ENCODE peak calls at places on chromosomes 6 and 20, in seven cellular contexts. G, U, V, Z, J, C and Q are unnamed samples.
A peak's percentile ranks its signal among the peaks of the same experiment; 100 is the strongest.

GRCh38 chr6:168370310-168370991 is 50.9 kb upstream of the DACT2 start:
- DNase-seq in U (no peak), G (peak; percentile 15), Z (peak; percentile 75), J (peak; percentile 94), V (peak; percentile 54), C (peak; percentile 72), Q (no peak)

GRCh38 chr20:38218566-38218885 is 42.0 kb downstream of the KIAA1755 start:
- DNase-seq in J (no peak), U (no peak), V (no peak), Z (no peak), C (no peak), G (no peak), Q (no peak)

GRCh38 chr20:5150226-5151076 is 23.6 kb downstream of the CDS2 start:
- DNase-seq in J (no peak), Z (no peak), G (no peak), U (peak; percentile 60), V (no peak), C (no peak), Q (no peak)

GRCh38 chr6:35062676-35063574 is 78.2 kb downstream of the TCP11 start:
- DNase-seq in J (no peak), G (no peak), U (no peak), V (no peak), C (no peak), Z (no peak), Q (no peak)

GRCh38 chr6:142246960-142247359 is 54.8 kb upstream of the ADGRG6 start:
- DNase-seq in C (no peak), Z (no peak), V (no peak), G (no peak), J (no peak), U (no peak), Q (no peak)

GRCh38 chr20:38130687-38131587 is 34.1 kb downstream of the TGM2 start:
- DNase-seq in U (no peak), J (no peak), G (no peak), C (no peak), Z (no peak), V (no peak), Q (no peak)

GRCh38 chr6:49551126-49551865 is 828 bp downstream of the C6orf141 start:
- DNase-seq in Z (no peak), V (no peak), J (peak; percentile 75), C (no peak), U (no peak), G (peak; percentile 9), Q (no peak)

GRCh38 chr6:85580878-85581267 is 12.8 kb downstream of the SNX14 start:
- DNase-seq in Z (peak; percentile 19), C (no peak), U (peak; percentile 73), G (peak; percentile 32), J (peak; percentile 73), V (no peak), Q (no peak)

GRCh38 chr6:141309295-141309694 is 823.4 kb upstream of the GJE1 start:
- DNase-seq in G (peak; percentile 18), U (no peak), J (no peak), V (no peak), C (no peak), Z (no peak), Q (no peak)

GRCh38 chr6:113909224-113909856 is 52.2 kb downstream of the MARCKS start:
- DNase-seq in C (peak; percentile 32), J (no peak), Z (peak; percentile 20), V (no peak), U (peak; percentile 65), G (peak; percentile 83), Q (peak; percentile 70)

GRCh38 chr6:45375449-45375848 is 2.3 kb downstream of the SUPT3H start:
- DNase-seq in G (no peak), C (no peak), Z (no peak), V (no peak), J (no peak), U (no peak), Q (no peak)
- TF ChIP-seq CTCF in G (no peak), C (no peak), Z (no peak), V (no peak), J (no peak), U (no peak), Q (no peak)

DNA sequence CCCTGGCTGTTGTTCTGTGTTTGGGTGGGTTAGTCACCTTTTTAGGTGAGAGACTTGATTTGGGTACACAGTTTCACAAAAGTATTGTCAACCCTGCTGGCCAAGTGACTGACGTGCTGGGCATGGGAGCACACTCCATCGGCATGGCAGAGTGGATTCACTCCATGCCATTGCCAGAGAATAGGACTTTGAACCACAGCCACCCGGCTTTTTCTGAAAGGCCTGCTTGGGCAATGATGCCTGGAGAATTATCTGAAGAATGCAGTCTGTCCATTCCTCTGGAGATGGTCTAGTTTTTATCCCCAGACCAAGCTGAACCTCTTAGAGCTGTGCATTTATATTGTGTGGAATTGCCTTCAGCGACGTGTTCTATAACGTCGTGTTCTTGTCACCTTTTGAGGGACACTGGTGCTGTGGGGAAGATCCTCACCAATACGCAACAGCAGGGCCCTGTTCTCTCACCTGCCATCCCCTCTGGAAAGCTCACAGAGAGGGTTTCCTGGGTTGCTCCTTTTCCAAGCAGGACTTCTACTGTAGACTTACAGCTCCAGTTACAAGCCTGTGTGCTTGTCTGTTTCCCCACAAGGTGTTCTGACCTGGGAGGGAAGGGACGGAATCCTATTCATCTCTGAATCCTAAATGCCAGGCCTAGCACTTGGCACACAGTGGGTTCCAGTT is 183.4 kb upstream of the AKAP12 start:
- DNase-seq in J (no peak), Z (no peak), C (no peak), V (no peak), U (no peak), G (no peak), Q (no peak)
- H3K4me3 ChIP-seq in J (no peak overlapping the region), Z (no peak overlapping the region), C (no peak overlapping the region), V (no peak overlapping the region), U (no peak overlapping the region), G (no peak overlapping the region), Q (no peak overlapping the region)

GRCh38 chr6:110341671-110342304 is 16.4 kb downstream of the METTL24 start:
- DNase-seq in U (no peak), Z (no peak), V (no peak), C (peak; percentile 9), G (no peak), J (peak; percentile 89), Q (no peak)
- TF ChIP-seq CTCF in U (peak; percentile 28), Z (peak; percentile 28), V (no peak), C (no peak), G (peak; percentile 52), J (peak; percentile 87), Q (peak; percentile 48)

GRCh38 chr6:170273681-170274080 is 17.2 kb downstream of the DLL1 start:
- DNase-seq in Z (no peak), J (no peak), V (no peak), U (no peak), G (no peak), C (no peak), Q (no peak)

GRCh38 chr6:170273191-170273590 is 17.7 kb downstream of the DLL1 start:
- DNase-seq in C (no peak), G (no peak), U (no peak), V (no peak), Z (no peak), J (no peak), Q (no peak)

GRCh38 chr6:170270984-170271593 is 19.8 kb downstream of the DLL1 start:
- DNase-seq in V (no peak), G (no peak), J (no peak), U (no peak), C (no peak), Z (no peak), Q (no peak)

GRCh38 chr6:170271771-170272314 is 19.0 kb downstream of the DLL1 start:
- DNase-seq in G (no peak), C (no peak), U (no peak), V (no peak), J (no peak), Z (no peak), Q (no peak)

GRCh38 chr6:170272341-170273065 is 18.4 kb downstream of the DLL1 start:
- DNase-seq in J (no peak), Z (no peak), C (no peak), G (no peak), U (no peak), V (no peak), Q (no peak)
- H3K4me3 ChIP-seq in J (no peak overlapping the region), Z (peak overlapping the region; percentile 30), C (no peak overlapping the region), G (no peak overlapping the region), U (no peak overlapping the region), V (no peak overlapping the region), Q (no peak overlapping the region)

DNA sequence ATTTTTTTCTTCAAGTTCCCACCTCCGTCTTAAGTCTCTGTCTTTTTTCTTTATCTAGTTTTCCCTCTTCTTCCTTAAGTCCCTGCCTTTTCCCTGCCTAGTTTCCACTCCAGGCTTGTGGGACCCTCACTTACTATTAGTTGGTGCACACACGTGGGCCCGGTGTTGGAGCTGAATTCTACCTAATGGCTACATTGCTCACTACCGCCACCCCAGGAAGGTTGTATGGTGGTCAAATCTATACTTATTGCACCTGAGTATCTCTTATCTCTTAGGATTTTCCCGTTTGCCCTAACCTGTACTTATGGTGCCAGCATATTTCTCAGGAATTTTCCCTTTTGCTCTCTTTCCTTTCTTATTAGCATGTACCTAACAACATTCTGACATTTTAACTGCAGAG is 692.8 kb downstream of the EPM2A start:
- DNase-seq in V (no peak), U (no peak), J (peak; percentile 67), C (no peak), Z (no peak), G (no peak), Q (no peak)
- TF ChIP-seq CTCF in V (no peak), U (no peak), J (peak; percentile 61), C (peak; percentile 14), Z (no peak), G (no peak), Q (peak; percentile 9)

GRCh38 chr20:17558154-17558940 is 11.5 kb upstream of the DSTN start:
- DNase-seq in V (peak; percentile 51), Z (peak; percentile 69), G (peak; percentile 93), U (peak; percentile 95), J (peak; percentile 81), C (peak; percentile 92), Q (peak; percentile 69)
- H3K4me3 ChIP-seq in V (no peak overlapping the region), Z (peak overlapping the region; percentile 16), G (peak overlapping the region; percentile 28), U (peak overlapping the region; percentile 58), J (no peak overlapping the region), C (peak overlapping the region; percentile 26), Q (peak overlapping the region; percentile 4)